ENCODE peak calls at places on chromosome 13, in ten cellular contexts. P is activated T-cell treated with anti-CD3 and anti-CD28 coated beads for 48 hours; F is stimulated activated CD4-positive, alpha-beta T cell treated with anti-CD3 and anti-CD28 coated beads, Interleukin-12 subunit alpha, Interleukin-12 subunit beta, amount 100 ng/mL, for 4 hours; D is ELF-1; B is NCI-H748 treated with DMSO at 0.1 percent for 48 hours; K is M059J; T is psoas muscle; X is body of pancreas; L is DMS 273 treated with DMSO at 0.1 percent for 48 hours; Y is lower lobe of right lung. M is an unnamed sample.

GRCh38 chr13:42484396-42484795 is 89.6 kb upstream of the TNFSF11 start:
- DNase-seq in P (no peak), F (no peak), D (no peak), B (no peak), K (peak; percentile 19), T (no peak), X (no peak), L (no peak), Y (no peak), M (peak; percentile 71)

GRCh38 chr13:26688286-26688685 is 72.3 kb downstream of the GPR12 start:
- DNase-seq in P (no peak), F (no peak), D (no peak), B (no peak), K (no peak), T (no peak), X (no peak), L (no peak), Y (no peak), M (no peak)

GRCh38 chr13:80562423-80562822 is 221.5 kb upstream of the SPRY2 start:
- DNase-seq in P (no peak), F (no peak), D (no peak), B (peak; percentile 82), K (no peak), T (no peak), X (no peak), L (no peak), Y (no peak), M (no peak)

GRCh38 chr13:113110048-113110851 is 4.7 kb downstream of the F7 start:
- DNase-seq in P (peak; percentile 21), F (peak; percentile 47), D (peak; percentile 37), B (no peak), K (no peak), T (peak; percentile 47), X (no peak), L (no peak), Y (peak; percentile 49), M (no peak)

GRCh38 chr13:33637978-33638743 is 179.8 kb upstream of the RFC3 start:
- DNase-seq in P (no peak), F (no peak), D (no peak), B (no peak), K (peak; percentile 63), T (no peak), X (no peak), L (no peak), Y (no peak), M (peak; percentile 75)

GRCh38 chr13:111852701-111853100 is 214.2 kb upstream of the SOX1 start:
- DNase-seq in P (no peak), F (no peak), D (no peak), B (peak; percentile 63), K (no peak), T (no peak), X (no peak), L (no peak), Y (no peak), M (no peak)

GRCh38 chr13:113582841-113583631 is 1.5 kb upstream of the TFDP1 start:
- DNase-seq in P (no peak), F (no peak), D (no peak), B (no peak), K (no peak), T (peak; percentile 16), X (no peak), L (no peak), Y (peak; percentile 32), M (no peak)

GRCh38 chr13:51175639-51176038 is 46.6 kb upstream of the FAM124A start:
- DNase-seq in P (no peak), F (no peak), D (no peak), B (no peak), K (no peak), T (no peak), X (no peak), L (no peak), Y (no peak), M (no peak)

GRCh38 chr13:22189176-22190048 is 518.5 kb downstream of the FGF9 start:
- DNase-seq in P (no peak), F (no peak), D (no peak), B (no peak), K (no peak), T (no peak), X (no peak), L (no peak), Y (no peak), M (no peak)

GRCh38 chr13:22455036-22455435 is 725.7 kb upstream of the SGCG start:
- DNase-seq in P (no peak), F (no peak), D (no peak), B (no peak), K (no peak), T (no peak), X (no peak), L (no peak), Y (no peak), M (no peak)

GRCh38 chr13:27168086-27168485 is 3.5 kb downstream of the USP12 start:
- DNase-seq in P (no peak), F (no peak), D (no peak), B (no peak), K (peak; percentile 13), T (peak; percentile 54), X (peak; percentile 26), L (no peak), Y (peak; percentile 49), M (no peak)

GRCh38 chr13:49386664-49387063 is 57.2 kb downstream of the CAB39L start:
- DNase-seq in P (no peak), F (no peak), D (no peak), B (no peak), K (no peak), T (no peak), X (no peak), L (no peak), Y (no peak), M (no peak)

GRCh38 chr13:59621791-59622190 is 541.9 kb downstream of the DIAPH3 start:
- DNase-seq in P (no peak), F (no peak), D (no peak), B (no peak), K (no peak), T (no peak), X (no peak), L (no peak), Y (no peak), M (no peak)

GRCh38 chr13:66994498-66995365 is 235.4 kb downstream of the PCDH9 start:
- DNase-seq in P (no peak), F (no peak), D (no peak), B (no peak), K (no peak), T (no peak), X (no peak), L (no peak), Y (no peak), M (no peak)

GRCh38 chr13:113022391-113023216 is 53.6 kb downstream of the MCF2L start:
- DNase-seq in P (no peak), F (no peak), D (peak; percentile 98), B (peak; percentile 47), K (no peak), T (no peak), X (no peak), L (no peak), Y (no peak), M (no peak)

M was measured in mammary epithelial cell.